ENCODE peak calls at places on chromosomes 16 and 17, in five cellular contexts. One of them, this sample, is unnamed.
A peak's percentile ranks its signal among the peaks of the same experiment; 100 is the strongest.

GRCh38 chr16:8961811-8962390 is 1.8 kb downstream of the USP7 start:
- DNase-seq in prostate gland: no peak
- DNase-seq in adrenal gland: no peak
- DNase-seq in K562: peak; percentile 57
- DNase-seq in erythroblast: peak; percentile 90
- DNase-seq in this sample: no peak

GRCh38 chr17:77670125-77670524 is 288.4 kb upstream of the TNRC6C start:
- DNase-seq in prostate gland: no peak
- DNase-seq in adrenal gland: no peak
- DNase-seq in K562: no peak
- DNase-seq in erythroblast: no peak
- DNase-seq in this sample: no peak

GRCh38 chr17:17061516-17061915 is 19.3 kb downstream of the MPRIP start:
- DNase-seq in prostate gland: no peak
- DNase-seq in adrenal gland: no peak
- DNase-seq in K562: no peak
- DNase-seq in erythroblast: no peak
- DNase-seq in this sample: no peak

GRCh38 chr16:48574148-48574547 is 35.8 kb downstream of the N4BP1 start:
- DNase-seq in prostate gland: no peak
- DNase-seq in adrenal gland: no peak
- DNase-seq in K562: no peak
- DNase-seq in erythroblast: no peak
- DNase-seq in this sample: no peak

GRCh38 chr16:76756951-76757350 is 434.0 kb upstream of the MON1B start:
- DNase-seq in prostate gland: no peak
- DNase-seq in adrenal gland: no peak
- DNase-seq in K562: no peak
- DNase-seq in erythroblast: no peak
- DNase-seq in this sample: no peak

GRCh38 chr17:2086306-2086705 is 31.4 kb downstream of the HIC1 start:
- DNase-seq in prostate gland: no peak
- DNase-seq in adrenal gland: no peak
- DNase-seq in K562: no peak
- DNase-seq in erythroblast: no peak
- DNase-seq in this sample: no peak

GRCh38 chr16:30049871-30050270 is 15.7 kb upstream of the ALDOA start:
- DNase-seq in prostate gland: no peak
- DNase-seq in adrenal gland: no peak
- DNase-seq in K562: no peak
- DNase-seq in erythroblast: no peak
- DNase-seq in this sample: no peak

GRCh38 chr16:72939247-72939646 is 108.7 kb downstream of the ZFHX3 start:
- DNase-seq in prostate gland: peak; percentile 71
- DNase-seq in adrenal gland: no peak
- DNase-seq in K562: no peak
- DNase-seq in erythroblast: no peak
- DNase-seq in this sample: no peak

GRCh38 chr17:21001813-21002221 is 41.0 kb downstream of the USP22 start:
- DNase-seq in prostate gland: peak; percentile 62
- DNase-seq in adrenal gland: peak; percentile 25
- DNase-seq in K562: no peak
- DNase-seq in erythroblast: no peak
- DNase-seq in this sample: no peak

GRCh38 chr16:66263973-66264310 is 102.5 kb upstream of the CDH5 start:
- DNase-seq in prostate gland: no peak
- DNase-seq in adrenal gland: no peak
- DNase-seq in K562: no peak
- DNase-seq in erythroblast: no peak
- DNase-seq in this sample: no peak

GRCh38 chr16:79001156-79001997 is 599.2 kb downstream of the MAF start:
- DNase-seq in prostate gland: no peak
- DNase-seq in adrenal gland: no peak
- DNase-seq in K562: no peak
- DNase-seq in erythroblast: no peak
- DNase-seq in this sample: no peak

GRCh38 chr17:10629706-10630105 is 27.4 kb downstream of the MYH3 start:
- DNase-seq in prostate gland: no peak
- DNase-seq in adrenal gland: no peak
- DNase-seq in K562: no peak
- DNase-seq in erythroblast: no peak
- DNase-seq in this sample: no peak

GRCh38 chr17:50169881-50170459 is 4.2 kb downstream of the SGCA start:
- DNase-seq in prostate gland: no peak
- DNase-seq in adrenal gland: no peak
- DNase-seq in K562: no peak
- DNase-seq in erythroblast: no peak
- DNase-seq in this sample: no peak

GRCh38 chr17:50172130-50172529 is 6.3 kb downstream of the SGCA start:
- DNase-seq in prostate gland: no peak
- DNase-seq in adrenal gland: no peak
- DNase-seq in K562: no peak
- DNase-seq in erythroblast: no peak
- DNase-seq in this sample: no peak

GRCh38 chr17:50171371-50172071 is 5.7 kb downstream of the SGCA start:
- DNase-seq in prostate gland: no peak
- DNase-seq in adrenal gland: no peak
- DNase-seq in K562: no peak
- DNase-seq in erythroblast: no peak
- DNase-seq in this sample: no peak

GRCh38 chr17:50169121-50169764 is 3.4 kb downstream of the SGCA start:
- DNase-seq in prostate gland: no peak
- DNase-seq in adrenal gland: peak; percentile 64
- DNase-seq in K562: peak; percentile 71
- DNase-seq in erythroblast: peak; percentile 76
- DNase-seq in this sample: peak; percentile 60

GRCh38 chr17:50170662-50171370 is 5.0 kb downstream of the SGCA start:
- DNase-seq in prostate gland: no peak
- DNase-seq in adrenal gland: no peak
- DNase-seq in K562: no peak
- DNase-seq in erythroblast: no peak
- DNase-seq in this sample: no peak
- TF ChIP-seq POLR2A in prostate gland: no peak
- TF ChIP-seq POLR2A in adrenal gland: no peak
- TF ChIP-seq POLR2A in K562: no peak
- TF ChIP-seq POLR2A in erythroblast: no peak
- TF ChIP-seq POLR2A in this sample: no peak

GRCh38 chr16:84414789-84415326 is 46.5 kb downstream of the ATP2C2 start:
- DNase-seq in prostate gland: no peak
- DNase-seq in adrenal gland: peak; percentile 30
- DNase-seq in K562: no peak
- DNase-seq in erythroblast: no peak
- DNase-seq in this sample: no peak
- TF ChIP-seq POLR2A in prostate gland: no peak
- TF ChIP-seq POLR2A in adrenal gland: no peak
- TF ChIP-seq POLR2A in K562: no peak
- TF ChIP-seq POLR2A in erythroblast: no peak
- TF ChIP-seq POLR2A in this sample: no peak

DNA sequence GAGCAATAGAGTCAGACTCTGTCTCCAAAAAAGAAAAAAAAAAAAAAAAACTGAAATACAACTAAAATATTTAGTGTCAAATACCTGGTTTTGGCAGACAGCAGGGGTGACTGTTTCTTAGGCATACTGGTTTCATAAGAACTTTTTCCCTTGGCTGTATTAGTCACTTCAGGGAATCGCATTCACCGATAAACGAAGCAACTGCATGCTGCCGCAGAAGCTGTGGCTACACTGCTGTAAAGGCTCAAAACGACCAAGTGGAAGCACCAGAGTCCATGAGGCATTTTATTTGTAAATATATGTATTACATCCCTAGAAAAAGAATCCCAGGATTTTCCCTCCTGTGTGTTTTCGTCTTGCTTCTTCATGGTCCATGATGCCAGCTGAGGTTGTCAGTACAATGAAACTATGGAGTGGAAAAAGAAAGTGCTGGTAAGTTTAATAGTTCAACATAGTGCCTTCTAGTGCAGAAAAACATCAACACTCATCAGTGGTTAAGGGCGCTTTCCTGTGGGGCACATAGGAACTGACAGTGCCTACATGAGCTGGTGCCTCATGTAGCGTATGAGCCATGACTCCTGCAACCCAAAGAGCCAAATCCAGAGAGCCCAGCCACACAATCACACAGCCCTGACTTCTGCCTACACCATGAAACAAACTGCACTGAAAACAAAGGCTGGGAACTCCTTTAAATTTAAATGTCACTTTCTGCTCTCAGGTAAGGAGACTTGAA is 7.3 kb downstream of the RPS15A start:
- DNase-seq in prostate gland: no peak
- DNase-seq in adrenal gland: no peak
- DNase-seq in K562: no peak
- DNase-seq in erythroblast: no peak
- DNase-seq in this sample: no peak
- TF ChIP-seq POLR2A in prostate gland: no peak
- TF ChIP-seq POLR2A in adrenal gland: no peak
- TF ChIP-seq POLR2A in K562: peak; percentile 42
- TF ChIP-seq POLR2A in erythroblast: no peak
- TF ChIP-seq POLR2A in this sample: no peak

GRCh38 chr17:18965530-18966236 is 13.7 kb downstream of the SLC5A10 start:
- DNase-seq in prostate gland: no peak
- DNase-seq in adrenal gland: no peak
- DNase-seq in K562: no peak
- DNase-seq in erythroblast: no peak
- DNase-seq in this sample: no peak

GRCh38 chr17:18968945-18969887 is 17.3 kb downstream of the SLC5A10 start:
- DNase-seq in prostate gland: peak; percentile 79
- DNase-seq in adrenal gland: no peak
- DNase-seq in K562: peak; percentile 16
- DNase-seq in erythroblast: peak; percentile 12
- DNase-seq in this sample: peak; percentile 86

GRCh38 chr17:18966831-18967624 is 15.1 kb downstream of the SLC5A10 start:
- DNase-seq in prostate gland: no peak
- DNase-seq in adrenal gland: no peak
- DNase-seq in K562: no peak
- DNase-seq in erythroblast: no peak
- DNase-seq in this sample: no peak

GRCh38 chr17:18970582-18971480 is 18.9 kb downstream of the SLC5A10 start:
- DNase-seq in prostate gland: no peak
- DNase-seq in adrenal gland: no peak
- DNase-seq in K562: no peak
- DNase-seq in erythroblast: no peak
- DNase-seq in this sample: no peak

GRCh38 chr17:18967806-18968744 is 16.1 kb downstream of the SLC5A10 start:
- DNase-seq in prostate gland: no peak
- DNase-seq in adrenal gland: no peak
- DNase-seq in K562: peak; percentile 59
- DNase-seq in erythroblast: no peak
- DNase-seq in this sample: no peak
- TF ChIP-seq POLR2A in prostate gland: no peak
- TF ChIP-seq POLR2A in adrenal gland: no peak
- TF ChIP-seq POLR2A in K562: no peak
- TF ChIP-seq POLR2A in erythroblast: no peak
- TF ChIP-seq POLR2A in this sample: no peak